ENCODE peak calls at places on chromosomes 12 and 14, in six cellular contexts. One of them, this sample, is unnamed.

GRCh38 chr12:53053223-53054111 is 3.6 kb downstream of the TNS2 start:
- DNase-seq in OCI-LY7: peak; percentile 45
- DNase-seq in psoas muscle: peak; percentile 77
- DNase-seq in CD8-positive, alpha-beta T cell: peak; percentile 29
- DNase-seq in left ventricle myocardium inferior: peak; percentile 55
- DNase-seq in fibroblast of lung: no peak
- DNase-seq in this sample: no peak

GRCh38 chr14:104464907-104465306 is 114.7 kb upstream of the C14orf180 start:
- DNase-seq in fibroblast of lung: no peak
- DNase-seq in CD8-positive, alpha-beta T cell: no peak
- DNase-seq in left ventricle myocardium inferior: no peak
- DNase-seq in psoas muscle: no peak
- DNase-seq in OCI-LY7: no peak
- DNase-seq in this sample: no peak

GRCh38 chr14:64758025-64758521 is 53.8 kb downstream of the PLEKHG3 start:
- DNase-seq in fibroblast of lung: peak; percentile 88
- DNase-seq in CD8-positive, alpha-beta T cell: no peak
- DNase-seq in psoas muscle: peak; percentile 39
- DNase-seq in OCI-LY7: no peak
- DNase-seq in left ventricle myocardium inferior: no peak
- DNase-seq in this sample: no peak

GRCh38 chr14:74882103-74882920 is 596 bp downstream of the DLST start:
- DNase-seq in psoas muscle: peak; percentile 78
- DNase-seq in left ventricle myocardium inferior: peak; percentile 34
- DNase-seq in CD8-positive, alpha-beta T cell: no peak
- DNase-seq in OCI-LY7: peak; percentile 70
- DNase-seq in fibroblast of lung: peak; percentile 51
- DNase-seq in this sample: peak; percentile 77

GRCh38 chr12:77354766-77355362 is 289.5 kb upstream of the E2F7 start:
- DNase-seq in psoas muscle: no peak
- DNase-seq in fibroblast of lung: peak; percentile 42
- DNase-seq in left ventricle myocardium inferior: no peak
- DNase-seq in OCI-LY7: no peak
- DNase-seq in CD8-positive, alpha-beta T cell: no peak
- DNase-seq in this sample: no peak

GRCh38 chr12:92020983-92021664 is 124.5 kb downstream of the BTG1 start:
- DNase-seq in psoas muscle: no peak
- DNase-seq in left ventricle myocardium inferior: no peak
- DNase-seq in fibroblast of lung: peak; percentile 24
- DNase-seq in CD8-positive, alpha-beta T cell: no peak
- DNase-seq in OCI-LY7: no peak
- DNase-seq in this sample: no peak

GRCh38 chr12:111424793-111425251 is 19.1 kb downstream of the SH2B3 start:
- DNase-seq in left ventricle myocardium inferior: no peak
- DNase-seq in CD8-positive, alpha-beta T cell: no peak
- DNase-seq in fibroblast of lung: no peak
- DNase-seq in OCI-LY7: no peak
- DNase-seq in psoas muscle: no peak
- DNase-seq in this sample: no peak

GRCh38 chr12:107134558-107134957 is 41.2 kb upstream of the CRY1 start:
- DNase-seq in fibroblast of lung: no peak
- DNase-seq in CD8-positive, alpha-beta T cell: no peak
- DNase-seq in OCI-LY7: peak; percentile 24
- DNase-seq in left ventricle myocardium inferior: no peak
- DNase-seq in psoas muscle: no peak
- DNase-seq in this sample: no peak

GRCh38 chr12:24479131-24479530 is 469.8 kb downstream of the BCAT1 start:
- DNase-seq in OCI-LY7: no peak
- DNase-seq in left ventricle myocardium inferior: no peak
- DNase-seq in CD8-positive, alpha-beta T cell: no peak
- DNase-seq in fibroblast of lung: peak; percentile 55
- DNase-seq in psoas muscle: no peak
- DNase-seq in this sample: no peak

GRCh38 chr12:5232826-5233500 is 189.3 kb downstream of the KCNA5 start:
- DNase-seq in left ventricle myocardium inferior: no peak
- DNase-seq in OCI-LY7: no peak
- DNase-seq in CD8-positive, alpha-beta T cell: no peak
- DNase-seq in fibroblast of lung: no peak
- DNase-seq in psoas muscle: no peak
- DNase-seq in this sample: no peak

GRCh38 chr14:46245281-46245680 is 406.3 kb downstream of the RPL10L start:
- DNase-seq in left ventricle myocardium inferior: no peak
- DNase-seq in CD8-positive, alpha-beta T cell: no peak
- DNase-seq in OCI-LY7: no peak
- DNase-seq in fibroblast of lung: no peak
- DNase-seq in psoas muscle: no peak
- DNase-seq in this sample: no peak

GRCh38 chr14:48350971-48351370 is 675.6 kb upstream of the MDGA2 start:
- DNase-seq in fibroblast of lung: peak; percentile 78
- DNase-seq in psoas muscle: no peak
- DNase-seq in CD8-positive, alpha-beta T cell: no peak
- DNase-seq in left ventricle myocardium inferior: no peak
- DNase-seq in OCI-LY7: no peak
- DNase-seq in this sample: no peak

GRCh38 chr14:98229676-98230366 is 1042.2 kb downstream of the BCL11B start:
- DNase-seq in OCI-LY7: no peak
- DNase-seq in fibroblast of lung: peak; percentile 5
- DNase-seq in CD8-positive, alpha-beta T cell: no peak
- DNase-seq in psoas muscle: no peak
- DNase-seq in left ventricle myocardium inferior: no peak
- DNase-seq in this sample: no peak

GRCh38 chr14:57897148-57897547 is 31.3 kb upstream of the SLC35F4 start:
- DNase-seq in OCI-LY7: no peak
- DNase-seq in left ventricle myocardium inferior: no peak
- DNase-seq in fibroblast of lung: no peak
- DNase-seq in CD8-positive, alpha-beta T cell: no peak
- DNase-seq in psoas muscle: no peak
- DNase-seq in this sample: no peak

GRCh38 chr14:95300697-95301526 is 18.8 kb downstream of the CLMN start:
- DNase-seq in OCI-LY7: peak; percentile 32
- DNase-seq in fibroblast of lung: no peak
- DNase-seq in CD8-positive, alpha-beta T cell: no peak
- DNase-seq in left ventricle myocardium inferior: no peak
- DNase-seq in psoas muscle: no peak
- DNase-seq in this sample: no peak

GRCh38 chr14:55705651-55706340 is 125.8 kb downstream of the KTN1 start:
- DNase-seq in fibroblast of lung: peak; percentile 20
- DNase-seq in CD8-positive, alpha-beta T cell: no peak
- DNase-seq in psoas muscle: no peak
- DNase-seq in left ventricle myocardium inferior: no peak
- DNase-seq in OCI-LY7: no peak
- DNase-seq in this sample: no peak

GRCh38 chr14:23694085-23694975 is 58.2 kb downstream of the DHRS2 start:
- DNase-seq in left ventricle myocardium inferior: no peak
- DNase-seq in CD8-positive, alpha-beta T cell: no peak
- DNase-seq in fibroblast of lung: no peak
- DNase-seq in psoas muscle: no peak
- DNase-seq in OCI-LY7: no peak
- DNase-seq in this sample: no peak

GRCh38 chr12:54416908-54417603 is 2.0 kb downstream of the ITGA5 start:
- DNase-seq in left ventricle myocardium inferior: no peak
- DNase-seq in CD8-positive, alpha-beta T cell: no peak
- DNase-seq in fibroblast of lung: no peak
- DNase-seq in OCI-LY7: no peak
- DNase-seq in psoas muscle: no peak
- DNase-seq in this sample: no peak

GRCh38 chr14:81323621-81324400 is 76.3 kb downstream of the STON2 start:
- DNase-seq in fibroblast of lung: peak; percentile 38
- DNase-seq in OCI-LY7: no peak
- DNase-seq in CD8-positive, alpha-beta T cell: no peak
- DNase-seq in left ventricle myocardium inferior: no peak
- DNase-seq in psoas muscle: no peak
- DNase-seq in this sample: no peak

GRCh38 chr12:119208626-119209061 is 29.9 kb downstream of the HSPB8 start:
- DNase-seq in psoas muscle: peak; percentile 94
- DNase-seq in CD8-positive, alpha-beta T cell: no peak
- DNase-seq in fibroblast of lung: peak; percentile 5
- DNase-seq in left ventricle myocardium inferior: peak; percentile 83
- DNase-seq in OCI-LY7: no peak
- DNase-seq in this sample: peak; percentile 83

GRCh38 chr14:67510836-67511235 is 22.3 kb upstream of the PLEKHH1 start:
- DNase-seq in fibroblast of lung: peak; percentile 11
- DNase-seq in OCI-LY7: no peak
- DNase-seq in psoas muscle: no peak
- DNase-seq in left ventricle myocardium inferior: no peak
- DNase-seq in CD8-positive, alpha-beta T cell: no peak
- DNase-seq in this sample: no peak

GRCh38 chr14:54566152-54566409 is 847 bp upstream of the SAMD4A start:
- DNase-seq in CD8-positive, alpha-beta T cell: no peak
- DNase-seq in psoas muscle: no peak
- DNase-seq in OCI-LY7: no peak
- DNase-seq in left ventricle myocardium inferior: no peak
- DNase-seq in fibroblast of lung: no peak
- DNase-seq in this sample: no peak

GRCh38 chr14:54567224-54567633 is 301 bp downstream of the SAMD4A start:
- DNase-seq in psoas muscle: no peak
- DNase-seq in left ventricle myocardium inferior: peak; percentile 28
- DNase-seq in fibroblast of lung: peak; percentile 43
- DNase-seq in CD8-positive, alpha-beta T cell: no peak
- DNase-seq in OCI-LY7: no peak
- DNase-seq in this sample: no peak

GRCh38 chr14:54567634-54568561 is 970 bp downstream of the SAMD4A start:
- DNase-seq in left ventricle myocardium inferior: peak; percentile 55
- DNase-seq in psoas muscle: peak; percentile 72
- DNase-seq in fibroblast of lung: peak; percentile 71
- DNase-seq in OCI-LY7: peak; percentile 36
- DNase-seq in CD8-positive, alpha-beta T cell: peak; percentile 10
- DNase-seq in this sample: no peak

GRCh38 chr14:54565236-54566151 is 1.4 kb upstream of the SAMD4A start:
- DNase-seq in OCI-LY7: peak; percentile 38
- DNase-seq in psoas muscle: peak; percentile 97
- DNase-seq in left ventricle myocardium inferior: peak; percentile 96
- DNase-seq in fibroblast of lung: peak; percentile 90
- DNase-seq in CD8-positive, alpha-beta T cell: peak; percentile 49
- DNase-seq in this sample: peak; percentile 98

DNA sequence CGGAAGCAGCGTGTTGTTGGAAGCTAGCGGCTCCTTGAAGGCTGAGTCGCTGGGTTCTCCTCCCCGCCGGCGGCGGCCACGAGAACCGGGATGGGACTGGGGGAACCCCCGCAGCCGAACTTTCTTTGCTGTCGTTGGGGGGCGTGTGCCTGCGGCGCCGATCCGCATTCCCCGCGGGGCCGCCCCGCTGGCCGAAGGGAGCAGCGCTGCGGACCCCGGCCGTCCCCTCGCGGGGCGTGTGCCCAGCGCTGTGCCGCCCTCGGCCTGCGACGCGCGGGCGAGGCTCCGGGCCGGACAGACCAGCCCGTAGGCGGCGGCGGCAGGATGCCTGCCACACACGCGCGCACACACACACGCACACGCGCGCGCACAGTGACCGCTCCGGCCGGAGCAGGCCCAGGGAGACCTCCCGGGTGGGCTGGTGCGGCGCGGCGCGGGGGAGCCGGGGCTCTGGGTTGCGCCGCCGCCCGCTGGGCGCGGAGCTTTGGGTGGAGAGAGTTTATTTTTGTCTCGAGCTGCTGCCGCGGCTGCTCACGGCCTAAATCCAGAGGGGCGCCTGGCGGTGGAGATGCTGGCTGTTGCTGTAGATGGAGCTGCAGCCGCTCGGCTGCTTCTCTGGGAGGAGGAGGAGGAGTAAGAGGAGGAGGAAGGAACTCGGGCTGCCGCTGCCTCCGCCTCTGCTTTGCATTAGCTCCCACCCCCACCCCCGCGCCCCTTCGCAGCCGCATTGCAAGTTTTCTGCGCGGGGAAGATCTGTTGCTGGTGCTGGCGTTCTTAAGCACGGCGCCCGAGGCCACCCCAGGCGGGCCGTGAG is at the start of gene SAMD4A:
- DNase-seq in left ventricle myocardium inferior: peak; percentile 82
- DNase-seq in OCI-LY7: peak; percentile 46
- DNase-seq in CD8-positive, alpha-beta T cell: peak; percentile 30
- DNase-seq in psoas muscle: peak; percentile 92
- DNase-seq in fibroblast of lung: peak; percentile 90
- DNase-seq in this sample: peak; percentile 85
- TF ChIP-seq CTCF in left ventricle myocardium inferior: peak; percentile 61
- TF ChIP-seq CTCF in OCI-LY7: peak; percentile 20
- TF ChIP-seq CTCF in CD8-positive, alpha-beta T cell: no peak
- TF ChIP-seq CTCF in psoas muscle: peak; percentile 36
- TF ChIP-seq CTCF in fibroblast of lung: peak; percentile 37
- TF ChIP-seq CTCF in this sample: peak; percentile 34

DNA sequence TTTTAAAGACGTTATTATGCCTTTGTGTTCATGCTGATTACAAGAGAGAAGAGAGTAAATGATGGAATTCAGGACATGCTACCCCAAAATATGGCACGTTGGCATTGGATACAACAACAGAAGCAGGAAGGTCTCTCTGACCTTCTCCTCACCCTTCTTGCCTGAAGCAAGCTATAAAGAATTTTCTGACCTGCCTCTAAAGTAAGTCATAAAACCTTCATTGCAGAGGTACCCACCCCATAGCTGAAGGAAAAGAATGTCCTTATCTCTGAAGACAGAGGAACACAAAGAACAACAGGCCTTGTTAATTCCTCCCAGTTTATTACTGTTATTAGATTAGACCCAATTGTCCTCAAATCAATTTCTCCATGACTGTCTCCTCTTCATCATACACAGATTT is 176.2 kb downstream of the FBXL14 start:
- DNase-seq in psoas muscle: no peak
- DNase-seq in OCI-LY7: no peak
- DNase-seq in left ventricle myocardium inferior: no peak
- DNase-seq in fibroblast of lung: no peak
- DNase-seq in CD8-positive, alpha-beta T cell: no peak
- DNase-seq in this sample: no peak
- H3K27ac ChIP-seq in psoas muscle: no peak overlapping the region
- H3K27ac ChIP-seq in OCI-LY7: no peak overlapping the region
- H3K27ac ChIP-seq in left ventricle myocardium inferior: no peak overlapping the region
- H3K27ac ChIP-seq in fibroblast of lung: no peak overlapping the region
- H3K27ac ChIP-seq in CD8-positive, alpha-beta T cell: no peak overlapping the region
- H3K27ac ChIP-seq in this sample: no peak overlapping the region

GRCh38 chr12:65787056-65787855 is 37.0 kb upstream of the HMGA2 start:
- DNase-seq in fibroblast of lung: no peak
- DNase-seq in psoas muscle: no peak
- DNase-seq in OCI-LY7: no peak
- DNase-seq in left ventricle myocardium inferior: peak; percentile 25
- DNase-seq in CD8-positive, alpha-beta T cell: no peak
- DNase-seq in this sample: no peak

GRCh38 chr12:65785500-65785899 is 38.8 kb upstream of the HMGA2 start:
- DNase-seq in CD8-positive, alpha-beta T cell: no peak
- DNase-seq in OCI-LY7: no peak
- DNase-seq in left ventricle myocardium inferior: no peak
- DNase-seq in fibroblast of lung: no peak
- DNase-seq in psoas muscle: no peak
- DNase-seq in this sample: no peak

GRCh38 chr12:65788912-65789311 is 35.4 kb upstream of the HMGA2 start:
- DNase-seq in fibroblast of lung: no peak
- DNase-seq in CD8-positive, alpha-beta T cell: no peak
- DNase-seq in OCI-LY7: no peak
- DNase-seq in left ventricle myocardium inferior: no peak
- DNase-seq in psoas muscle: no peak
- DNase-seq in this sample: no peak

GRCh38 chr12:65784616-65785015 is 39.7 kb upstream of the HMGA2 start:
- DNase-seq in left ventricle myocardium inferior: no peak
- DNase-seq in CD8-positive, alpha-beta T cell: no peak
- DNase-seq in fibroblast of lung: no peak
- DNase-seq in psoas muscle: no peak
- DNase-seq in OCI-LY7: no peak
- DNase-seq in this sample: no peak

GRCh38 chr12:65786041-65786440 is 38.2 kb upstream of the HMGA2 start:
- DNase-seq in CD8-positive, alpha-beta T cell: no peak
- DNase-seq in left ventricle myocardium inferior: no peak
- DNase-seq in fibroblast of lung: no peak
- DNase-seq in psoas muscle: no peak
- DNase-seq in OCI-LY7: no peak
- DNase-seq in this sample: no peak
- TF ChIP-seq CTCF in CD8-positive, alpha-beta T cell: no peak
- TF ChIP-seq CTCF in left ventricle myocardium inferior: no peak
- TF ChIP-seq CTCF in fibroblast of lung: no peak
- TF ChIP-seq CTCF in psoas muscle: no peak
- TF ChIP-seq CTCF in OCI-LY7: no peak
- TF ChIP-seq CTCF in this sample: no peak

GRCh38 chr12:131922772-131923171 is 6.3 kb upstream of the PUS1 start:
- DNase-seq in OCI-LY7: no peak
- DNase-seq in psoas muscle: no peak
- DNase-seq in fibroblast of lung: no peak
- DNase-seq in left ventricle myocardium inferior: no peak
- DNase-seq in CD8-positive, alpha-beta T cell: no peak
- DNase-seq in this sample: no peak
- H3K27ac ChIP-seq in OCI-LY7: no peak overlapping the region
- H3K27ac ChIP-seq in psoas muscle: peak overlapping the region; percentile 8
- H3K27ac ChIP-seq in fibroblast of lung: no peak overlapping the region
- H3K27ac ChIP-seq in left ventricle myocardium inferior: peak overlapping the region; percentile 87
- H3K27ac ChIP-seq in CD8-positive, alpha-beta T cell: no peak overlapping the region
- H3K27ac ChIP-seq in this sample: no peak overlapping the region

This sample was measured in ascending aorta.